ENCODE peak calls at places on chromosomes 6 and 20, in four cellular contexts. D is aorta; P is CD8-positive, alpha-beta memory T cell; L is adipocyte. K is an unnamed sample. For H3K4me1, the result is how much of the 10 kb centered on the place peaks cover.

GRCh38 chr6:170034294-170034693 is 256.6 kb downstream of the DLL1 start:
- DNase-seq in L (no peak), P (no peak), D (peak), K (no peak)

GRCh38 chr6:157479464-157480303 is 98.7 kb downstream of the ZDHHC14 start:
- DNase-seq in D (no peak), P (no peak), L (no peak), K (no peak)

GRCh38 chr20:21623781-21624094 is 81.7 kb upstream of the PAX1 start:
- DNase-seq in L (no peak), P (no peak), D (no peak), K (no peak)

GRCh38 chr20:1943267-1944002 is 48.2 kb downstream of the SIRPA start:
- DNase-seq in D (no peak), P (no peak), L (no peak), K (no peak)

GRCh38 chr6:52359403-52359802 is 2.5 kb upstream of the PAQR8 start:
- DNase-seq in D (no peak), P (no peak), L (no peak), K (no peak)

GRCh38 chr6:101614774-101615173 is 221.3 kb downstream of the GRIK2 start:
- DNase-seq in P (no peak), L (peak), D (no peak), K (no peak)

GRCh38 chr20:62772994-62773858 is 23.0 kb upstream of the MRGBP start:
- DNase-seq in D (peak), P (no peak), L (peak), K (no peak)

GRCh38 chr6:155250701-155251381 is 13.0 kb upstream of the CLDN20 start:
- DNase-seq in L (no peak), D (no peak), P (no peak), K (no peak)

GRCh38 chr20:4533734-4534133 is 188.0 kb upstream of the PRND start:
- DNase-seq in P (no peak), D (no peak), L (no peak), K (no peak)

GRCh38 chr6:49662877-49663231 is 26.2 kb upstream of the RHAG start:
- DNase-seq in L (no peak), D (no peak), P (no peak), K (no peak)

GRCh38 chr20:26169506-26169905 is 472.9 kb upstream of the ZNF337 start:
- DNase-seq in L (peak), D (no peak), P (no peak), K (no peak)

GRCh38 chr6:150635906-150636514 is 36.3 kb downstream of the PLEKHG1 start:
- DNase-seq in P (no peak), L (no peak), D (no peak), K (no peak)

GRCh38 chr6:18432619-18433018 is 45.5 kb downstream of the RNF144B start:
- DNase-seq in L (no peak), P (no peak), D (no peak), K (no peak)

GRCh38 chr20:46647469-46647868 is 3.8 kb downstream of the SLC13A3 start:
- DNase-seq in L (no peak), D (no peak), P (no peak), K (no peak)

GRCh38 chr6:128519132-128519930 is 1.1 kb downstream of the PTPRK start:
- DNase-seq in L (peak), P (peak), D (peak), K (peak)

GRCh38 chr6:146358341-146359046 is 185.1 kb upstream of the RAB32 start:
- DNase-seq in D (no peak), P (no peak), L (peak), K (no peak)

GRCh38 chr20:51563597-51564332 is 21.2 kb upstream of the NFATC2 start:
- DNase-seq in D (peak), P (no peak), L (peak), K (peak)

DNA sequence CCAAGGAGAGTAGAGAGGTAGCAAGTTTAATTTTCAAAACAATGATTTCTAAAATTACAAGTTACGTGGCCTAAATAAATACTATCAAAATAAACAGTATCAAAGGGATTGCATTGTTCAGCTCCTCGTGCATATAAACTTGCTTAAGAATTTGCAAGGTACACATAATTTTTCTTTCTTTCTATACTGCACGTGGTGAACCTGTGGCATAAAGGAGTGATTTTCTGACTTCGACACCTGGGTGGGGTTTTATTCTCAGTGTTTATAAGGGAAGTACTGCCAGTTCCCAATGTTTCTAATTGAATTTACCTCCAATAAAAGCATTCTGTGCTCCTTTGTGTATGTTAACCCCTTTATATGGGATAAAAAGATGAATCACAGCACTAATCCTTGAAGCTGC is 50.1 kb upstream of the C20orf144 start:
- DNase-seq in D (no peak), P (no peak), L (no peak), K (no peak)
- H3K4me3 ChIP-seq in D (no peak), P (no peak), L (no peak), K (no peak)

GRCh38 chr6:121305957-121306607 is 28.2 kb downstream of the TBC1D32 start:
- DNase-seq in D (no peak), P (no peak), L (peak), K (no peak)

GRCh38 chr6:121309768-121310473 is 24.4 kb downstream of the TBC1D32 start:
- DNase-seq in D (no peak), P (no peak), L (peak), K (no peak)

GRCh38 chr6:121314407-121315112 is 19.7 kb downstream of the TBC1D32 start:
- DNase-seq in L (no peak), D (no peak), P (no peak), K (no peak)

DNA sequence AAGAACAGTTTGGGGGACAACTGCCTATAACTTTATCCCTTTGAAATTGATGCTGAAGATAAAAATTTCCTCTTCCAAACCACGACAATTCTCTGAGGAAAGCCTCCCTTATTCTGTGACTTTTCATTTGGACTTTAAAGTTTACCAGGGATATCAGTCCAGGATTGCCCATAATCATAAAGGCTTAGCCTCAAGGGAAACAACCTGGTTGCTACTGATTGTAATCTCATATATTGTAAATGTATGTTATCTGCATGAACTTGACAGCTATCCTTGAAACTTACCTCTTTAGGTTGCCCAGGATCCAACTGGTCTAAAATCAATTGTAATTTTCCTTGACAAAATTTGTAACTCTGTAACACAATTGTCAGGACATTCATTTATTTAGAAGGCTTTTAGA is 23.8 kb downstream of the TBC1D32 start:
- DNase-seq in D (no peak), L (no peak), P (no peak), K (no peak)
- H3K4me1 ChIP-seq in D (under half), L (under half), P (under half), K (under half)

GRCh38 chr20:57262244-57263126 is 4.0 kb downstream of the BMP7 start:
- DNase-seq in D (no peak), L (no peak), P (no peak), K (no peak)

GRCh38 chr20:57261488-57262243 is 4.8 kb downstream of the BMP7 start:
- DNase-seq in L (no peak), P (no peak), D (no peak), K (no peak)

GRCh38 chr20:57259179-57260021 is 7.0 kb downstream of the BMP7 start:
- DNase-seq in P (no peak), D (no peak), L (no peak), K (no peak)

GRCh38 chr20:57260065-57260958 is 6.1 kb downstream of the BMP7 start:
- DNase-seq in P (no peak), L (no peak), D (no peak), K (no peak)

GRCh38 chr20:57260959-57261357 is 5.5 kb downstream of the BMP7 start:
- DNase-seq in D (no peak), P (no peak), L (no peak), K (no peak)
- H3K4me3 ChIP-seq in D (no peak), P (no peak), L (no peak), K (no peak)

GRCh38 chr6:37490466-37491015 is 9.2 kb downstream of the CCDC167 start:
- DNase-seq in D (no peak), L (no peak), P (no peak), K (no peak)

GRCh38 chr6:37486440-37486839 is 13.3 kb downstream of the CCDC167 start:
- DNase-seq in P (no peak), D (no peak), L (no peak), K (no peak)

GRCh38 chr6:37487891-37488290 is 11.8 kb downstream of the CCDC167 start:
- DNase-seq in P (no peak), D (no peak), L (no peak), K (no peak)

GRCh38 chr6:37489697-37490336 is 9.9 kb downstream of the CCDC167 start:
- DNase-seq in L (no peak), P (peak), D (no peak), K (no peak)

GRCh38 chr6:37488464-37488863 is 11.2 kb downstream of the CCDC167 start:
- DNase-seq in D (no peak), L (no peak), P (no peak), K (no peak)
- H3K4me1 ChIP-seq in D (under half), L (under half), P (half or more), K (under half)

GRCh38 chr6:10395946-10396577 is 18.8 kb downstream of the TFAP2A start:
- DNase-seq in D (no peak), L (no peak), P (no peak), K (no peak)
- H3K4me3 ChIP-seq in D (no peak), L (no peak), P (no peak), K (no peak)

GRCh38 chr20:43727980-43728590 is 1.3 kb upstream of the GTSF1L start:
- DNase-seq in P (peak), D (no peak), L (no peak), K (no peak)

GRCh38 chr20:43726811-43727338 is at the start of gene GTSF1L:
- DNase-seq in D (no peak), P (no peak), L (no peak), K (no peak)

GRCh38 chr20:43725666-43726065 is 1.1 kb downstream of the GTSF1L start:
- DNase-seq in D (no peak), P (no peak), L (peak), K (no peak)

GRCh38 chr20:43724383-43724782 is 2.4 kb downstream of the GTSF1L start:
- DNase-seq in D (no peak), P (no peak), L (no peak), K (no peak)

GRCh38 chr20:43726333-43726732 is 469 bp downstream of the GTSF1L start:
- DNase-seq in L (no peak), D (no peak), P (no peak), K (no peak)
- H3K4me1 ChIP-seq in L (under half), D (under half), P (under half), K (under half)

K was measured in lung.